ENCODE peak calls at places on chromosome 17, in five cellular contexts. E is HEK293T, H is HepG2, B is NT2/D1, I is H1. G is an unnamed sample.

GRCh38 chr17:12959441-12959840 is 58.4 kb downstream of the ELAC2 start:
- DNase-seq in E (no peak), H (no peak), B (no peak), I (no peak), G (no peak)

GRCh38 chr17:42251115-42251514 is 25.1 kb downstream of the STAT5B start:
- DNase-seq in E (peak; percentile 47), H (peak; percentile 37), B (no peak), I (no peak), G (no peak)

GRCh38 chr17:39925282-39926134 is 1.9 kb downstream of the ORMDL3 start:
- DNase-seq in E (no peak), H (no peak), B (no peak), I (no peak), G (no peak)

GRCh38 chr17:6599364-6599763 is 41.1 kb downstream of the KIAA0753 start:
- DNase-seq in E (no peak), H (no peak), B (no peak), I (no peak), G (no peak)

GRCh38 chr17:27846042-27846655 is 45.8 kb upstream of the NOS2 start:
- DNase-seq in E (no peak), H (no peak), B (no peak), I (no peak), G (no peak)

GRCh38 chr17:31724026-31724425 is 135.0 kb downstream of the COPRS start:
- DNase-seq in E (no peak), H (no peak), B (no peak), I (peak; percentile 20), G (no peak)

GRCh38 chr17:42979511-42980273 is at the start of gene PTGES3L:
- DNase-seq in E (peak; percentile 67), H (peak; percentile 88), B (no peak), I (peak; percentile 67), G (no peak)

GRCh38 chr17:81323411-81323868 is 28.3 kb upstream of the SLC38A10 start:
- DNase-seq in E (no peak), H (no peak), B (no peak), I (no peak), G (no peak)

GRCh38 chr17:49616086-49616485 is 40.4 kb downstream of the NXPH3 start:
- DNase-seq in E (peak; percentile 23), H (no peak), B (no peak), I (no peak), G (no peak)

GRCh38 chr17:32593003-32593402 is 106.2 kb downstream of the CDK5R1 start:
- DNase-seq in E (no peak), H (no peak), B (no peak), I (no peak), G (no peak)

GRCh38 chr17:79437081-79437480 is 173.8 kb downstream of the RBFOX3 start:
- DNase-seq in E (no peak), H (no peak), B (no peak), I (no peak), G (no peak)

GRCh38 chr17:48001187-48001586 is 30.3 kb downstream of the CDK5RAP3 start:
- DNase-seq in E (no peak), H (no peak), B (no peak), I (no peak), G (no peak)

GRCh38 chr17:337453-337852 is 15.2 kb downstream of the RPH3AL start:
- DNase-seq in E (no peak), H (no peak), B (no peak), I (no peak), G (no peak)

GRCh38 chr17:67364847-67365761 is 1.3 kb downstream of the PSMD12 start:
- DNase-seq in E (no peak), H (no peak), B (no peak), I (peak; percentile 19), G (no peak)

GRCh38 chr17:6303664-6304063 is 131.3 kb downstream of the AIPL1 start:
- DNase-seq in E (peak; percentile 55), H (no peak), B (peak; percentile 23), I (peak; percentile 73), G (no peak)

GRCh38 chr17:50212121-50212843 is 10.9 kb upstream of the COL1A1 start:
- DNase-seq in E (no peak), H (no peak), B (no peak), I (peak; percentile 39), G (no peak)

GRCh38 chr17:57524790-57525543 is 220.1 kb downstream of the CCDC182 start:
- DNase-seq in E (no peak), H (peak; percentile 35), B (no peak), I (no peak), G (no peak)

GRCh38 chr17:57521606-57522435 is 223.3 kb downstream of the CCDC182 start:
- DNase-seq in E (no peak), H (no peak), B (no peak), I (no peak), G (no peak)

GRCh38 chr17:57522436-57523005 is 222.6 kb downstream of the CCDC182 start:
- DNase-seq in E (no peak), H (no peak), B (no peak), I (no peak), G (no peak)

GRCh38 chr17:57527437-57528083 is 217.5 kb downstream of the CCDC182 start:
- DNase-seq in E (no peak), H (no peak), B (no peak), I (no peak), G (no peak)

DNA sequence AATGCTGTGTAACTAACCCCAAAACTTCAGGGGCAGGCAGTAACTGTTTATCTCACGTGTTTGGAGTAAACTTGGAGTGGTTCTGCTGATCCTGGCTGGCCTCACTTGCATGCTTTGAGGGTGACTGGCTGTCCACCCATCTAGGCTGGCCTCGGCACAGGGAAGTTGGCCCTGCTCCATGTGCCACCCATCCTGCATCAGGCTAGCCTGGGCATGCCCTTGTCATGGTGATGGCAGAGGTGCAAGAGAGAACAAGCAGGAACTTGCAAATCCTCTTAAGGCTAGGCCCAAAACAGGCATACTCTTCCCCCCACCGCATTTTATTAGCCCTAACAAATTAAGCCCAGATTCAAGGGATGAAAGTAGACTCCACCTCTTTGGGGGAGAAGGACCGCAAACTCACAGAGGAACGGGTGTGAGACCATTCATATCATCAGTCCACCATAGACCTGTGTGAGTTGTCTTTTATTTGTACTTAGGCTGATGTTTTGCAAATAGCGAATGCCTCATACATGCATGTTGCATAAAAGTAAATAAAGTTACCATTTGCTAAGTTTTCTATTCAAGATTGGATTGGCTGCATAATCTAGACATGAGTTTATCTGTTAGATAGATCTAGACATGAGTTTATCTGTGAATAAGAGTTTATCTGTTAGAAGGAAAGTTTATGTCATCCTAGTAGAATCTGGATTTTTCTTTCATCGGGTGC is 221.0 kb downstream of the CCDC182 start:
- DNase-seq in E (no peak), H (no peak), B (no peak), I (no peak), G (no peak)
- TF ChIP-seq SUZ12 in E (no peak), H (no peak), B (no peak), I (no peak), G (no peak)

DNA sequence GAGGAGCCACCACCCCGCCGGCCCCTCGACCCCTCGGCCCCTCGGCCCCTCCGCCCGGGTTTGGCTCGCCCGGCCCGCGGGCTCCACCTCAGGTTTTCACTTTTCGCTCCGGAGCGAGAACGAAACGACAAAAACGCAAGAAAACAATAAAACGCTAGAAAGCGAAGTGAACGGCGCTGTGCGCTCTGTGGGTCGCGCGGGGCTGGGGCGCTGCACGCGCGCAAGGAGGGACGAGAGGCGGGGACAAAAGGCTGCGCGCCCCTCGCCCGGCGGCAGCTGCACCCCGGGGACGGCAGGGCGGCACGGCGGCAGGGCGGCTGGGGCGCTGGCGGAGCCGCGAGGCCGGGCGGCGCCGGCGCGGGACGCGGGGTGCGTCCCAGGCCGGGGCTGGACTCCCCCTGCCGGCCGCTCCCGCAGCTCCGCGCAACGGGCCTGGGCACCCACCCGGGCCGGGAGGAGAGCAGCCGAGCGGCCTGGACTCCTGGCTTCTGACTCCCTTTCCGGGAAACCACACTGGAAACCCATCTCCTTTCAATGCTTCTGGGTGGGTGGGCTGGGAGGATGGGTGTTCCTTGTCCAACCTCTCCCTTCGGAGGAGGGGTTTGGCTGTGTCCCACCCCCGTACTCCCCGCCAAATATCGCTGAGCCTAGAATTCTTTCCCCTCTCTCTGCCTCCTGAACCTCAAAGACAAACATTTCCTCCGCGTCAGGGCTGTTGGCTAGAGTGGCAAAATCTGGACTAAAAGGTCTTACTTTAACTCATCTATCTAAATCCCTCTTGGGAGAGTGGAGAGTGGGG is 9.9 kb downstream of the TBX2 start:
- DNase-seq in E (peak; percentile 47), H (no peak), B (no peak), I (peak; percentile 73), G (no peak)
- TF ChIP-seq SUZ12 in E (no peak), H (no peak), B (no peak), I (no peak), G (no peak)

DNA sequence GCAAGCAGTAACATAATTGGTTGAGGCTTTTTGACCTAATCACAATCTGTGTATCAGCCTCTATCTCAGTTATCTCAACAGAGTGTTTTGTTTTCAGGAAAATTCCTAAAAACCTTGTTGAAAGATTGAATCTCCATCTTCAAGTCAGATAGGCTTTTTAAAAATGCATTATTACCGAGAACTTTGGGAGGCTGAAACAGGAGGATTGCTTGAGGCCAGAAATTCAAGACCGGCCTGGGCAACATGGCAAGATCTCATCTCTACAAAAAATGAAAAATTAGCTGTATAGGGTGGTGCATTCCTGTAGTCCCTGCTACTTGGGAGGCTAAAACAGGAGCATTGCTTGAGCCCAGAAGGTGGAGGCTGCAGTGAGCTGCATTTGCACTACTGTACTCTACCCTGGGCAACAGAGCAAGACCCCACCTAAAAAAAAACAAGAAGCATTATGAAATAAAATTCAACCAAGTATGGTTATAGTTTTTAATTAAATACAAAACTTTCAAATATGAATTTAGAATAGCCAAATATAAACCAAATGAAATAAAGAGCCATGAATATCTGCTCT is 68.4 kb downstream of the VMP1 start:
- DNase-seq in E (no peak), H (no peak), B (no peak), I (no peak), G (no peak)
- TF ChIP-seq SUZ12 in E (no peak), H (no peak), B (no peak), I (no peak), G (no peak)

GRCh38 chr17:5122586-5123342 is 6.9 kb downstream of the USP6 start:
- DNase-seq in E (no peak), H (no peak), B (no peak), I (peak; percentile 75), G (no peak)

GRCh38 chr17:5120036-5120435 is 4.2 kb downstream of the USP6 start:
- DNase-seq in E (no peak), H (no peak), B (no peak), I (no peak), G (no peak)

GRCh38 chr17:5126719-5127488 is 11.1 kb downstream of the USP6 start:
- DNase-seq in E (no peak), H (no peak), B (no peak), I (peak; percentile 24), G (no peak)

GRCh38 chr17:5121186-5121841 is 5.5 kb downstream of the USP6 start:
- DNase-seq in E (no peak), H (no peak), B (no peak), I (no peak), G (no peak)

DNA sequence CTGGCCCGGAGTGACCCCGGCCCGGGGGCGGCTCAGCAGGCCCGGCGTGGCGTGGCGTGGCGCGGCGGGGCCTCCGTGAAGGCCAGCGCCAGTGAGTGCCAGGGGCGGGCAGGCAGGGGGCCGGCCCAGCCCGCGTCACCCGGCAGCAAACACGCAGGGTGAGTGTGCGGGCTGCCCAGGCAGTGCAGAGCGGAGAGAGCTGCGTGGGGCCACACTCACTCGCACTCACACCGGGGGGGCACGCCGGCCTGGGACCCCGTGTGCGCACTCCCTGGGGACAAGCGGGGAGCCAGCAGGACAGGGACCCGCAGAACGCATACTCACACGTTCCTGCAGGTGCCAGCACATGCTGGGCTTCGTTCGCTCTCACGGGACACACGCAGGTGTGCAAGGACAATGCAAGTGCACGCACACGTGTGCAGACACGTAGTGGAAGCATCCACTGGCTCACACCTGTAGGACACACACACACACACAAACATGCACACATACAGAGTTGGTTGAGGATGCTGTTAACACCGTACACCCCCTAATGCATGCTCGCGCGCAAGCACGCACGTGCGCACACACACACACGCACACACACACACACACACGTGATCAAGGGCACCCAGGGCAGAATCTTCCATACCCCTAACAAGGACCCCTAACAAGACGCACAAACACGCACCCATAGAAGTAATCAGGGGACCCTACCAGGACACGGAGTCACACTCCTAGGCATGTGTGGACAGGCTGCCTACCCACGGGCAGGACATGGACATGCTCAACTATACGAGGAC is 7.7 kb downstream of the USP6 start:
- DNase-seq in E (no peak), H (no peak), B (no peak), I (no peak), G (no peak)
- TF ChIP-seq SUZ12 in E (no peak), H (no peak), B (no peak), I (no peak), G (no peak)

G was measured in GM12878.